ENCODE peak calls at places on chromosomes 5 and 9, in seven cellular contexts. E is GM12878; J is PC-3; F is heart left ventricle; T is CD8-positive, alpha-beta memory T cell; V is stomach; S is mammary epithelial cell. C is an unnamed sample.

GRCh38 chr9:17793713-17794622 is 215.1 kb downstream of the SH3GL2 start:
- DNase-seq in V (no peak), E (no peak), F (no peak), T (no peak), S (peak; percentile 36), J (peak; percentile 56), C (peak; percentile 32)

GRCh38 chr9:87657893-87658292 is 68.0 kb upstream of the CTSL start:
- DNase-seq in F (no peak), E (no peak), J (no peak), S (no peak), V (no peak), T (no peak), C (no peak)

GRCh38 chr5:146447734-146448380 is 724 bp downstream of the TCERG1 start:
- DNase-seq in J (peak; percentile 67), V (no peak), E (no peak), S (peak; percentile 65), T (no peak), F (no peak), C (no peak)

GRCh38 chr9:131800366-131800765 is 60.5 kb upstream of the RAPGEF1 start:
- DNase-seq in V (no peak), F (no peak), S (no peak), J (no peak), E (no peak), T (no peak), C (no peak)

GRCh38 chr9:69324549-69325401 is at the start of gene ENTREP1:
- DNase-seq in E (no peak), V (peak; percentile 83), F (peak; percentile 77), S (peak; percentile 75), T (no peak), J (peak; percentile 52), C (peak; percentile 75)

GRCh38 chr9:70410368-70410767 is 4.1 kb downstream of the KLF9 start:
- DNase-seq in F (no peak), S (peak; percentile 25), J (no peak), T (no peak), V (no peak), E (no peak), C (no peak)

GRCh38 chr5:61965495-61965894 is 340.5 kb upstream of the KIF2A start:
- DNase-seq in V (no peak), F (no peak), S (no peak), E (no peak), T (no peak), J (no peak), C (no peak)

GRCh38 chr9:86783884-86784283 is 163.4 kb downstream of the GAS1 start:
- DNase-seq in E (no peak), V (no peak), J (no peak), T (no peak), S (peak; percentile 20), F (no peak), C (no peak)

GRCh38 chr5:146722361-146722779 is 156.2 kb downstream of the PPP2R2B start:
- DNase-seq in F (no peak), T (no peak), S (no peak), E (no peak), J (peak; percentile 42), V (no peak), C (no peak)

GRCh38 chr5:139877129-139877597 is 81.6 kb downstream of the PSD2 start:
- DNase-seq in T (no peak), F (no peak), V (no peak), S (peak; percentile 85), E (no peak), J (peak; percentile 90), C (no peak)

GRCh38 chr5:119315516-119315949 is 40.3 kb upstream of the TNFAIP8 start:
- DNase-seq in F (peak; percentile 45), V (no peak), S (peak; percentile 50), E (peak; percentile 69), J (peak; percentile 44), T (no peak), C (no peak)

GRCh38 chr9:71628247-71628646 is 140.1 kb downstream of the CEMIP2 start:
- DNase-seq in T (no peak), E (no peak), F (no peak), S (no peak), J (peak; percentile 30), V (no peak), C (no peak)

GRCh38 chr9:37903581-37903830 is 421 bp downstream of the SLC25A51 start:
- DNase-seq in E (no peak), V (no peak), F (no peak), T (no peak), S (no peak), J (no peak), C (peak; percentile 85)

GRCh38 chr5:55600536-55601208 is 65.9 kb upstream of the PLPP1 start:
- DNase-seq in E (no peak), T (no peak), J (peak; percentile 10), S (no peak), F (peak; percentile 52), V (no peak), C (no peak)

GRCh38 chr9:65430221-65430620 is 145.2 kb upstream of the FOXD4L5 start:
- DNase-seq in J (no peak), E (no peak), V (no peak), S (no peak), F (no peak), T (no peak), C (no peak)

GRCh38 chr5:29229461-29229860 is 1964.0 kb upstream of the CDH6 start:
- DNase-seq in F (no peak), E (no peak), S (no peak), J (no peak), V (no peak), T (no peak), C (no peak)

GRCh38 chr9:114006931-114007691 is 71.0 kb downstream of the AMBP start:
- DNase-seq in F (no peak), S (no peak), T (no peak), J (no peak), V (peak; percentile 24), E (no peak), C (no peak)

GRCh38 chr5:121156565-121156964 is 692.5 kb downstream of the PRR16 start:
- DNase-seq in E (no peak), F (no peak), S (no peak), J (no peak), T (no peak), V (no peak), C (no peak)

DNA sequence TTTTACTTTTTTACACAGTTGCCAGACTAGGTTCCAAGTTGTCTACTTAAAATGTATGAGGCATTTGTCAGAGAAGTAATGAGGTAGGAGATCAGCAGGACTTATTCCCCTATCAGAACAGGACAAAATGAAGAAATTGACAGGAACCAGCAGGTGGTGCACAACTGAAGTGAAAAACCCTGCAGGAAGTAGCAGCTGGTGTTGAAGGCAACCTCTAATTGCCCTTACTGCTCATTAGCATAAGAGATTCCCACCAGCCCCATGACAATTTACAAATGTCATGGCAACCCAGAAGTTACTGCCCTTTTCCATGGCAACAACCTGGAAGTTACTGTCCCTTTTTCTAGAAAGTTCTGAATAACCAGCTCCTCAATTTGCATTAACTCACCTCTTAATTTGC is 5.4 kb downstream of the PCDHB15 start:
- DNase-seq in S (no peak), V (no peak), F (no peak), J (no peak), E (no peak), T (no peak), C (no peak)
- H3K9me3 ChIP-seq in S (peaks cover 35% of the 10 kb centered on the region), V (peaks cover 99% of the 10 kb centered on the region), F (peaks cover 95% of the 10 kb centered on the region), J (peaks cover 15% of the 10 kb centered on the region), E (peaks cover 1% of the 10 kb centered on the region), T (peaks cover 22% of the 10 kb centered on the region), C (peaks cover 96% of the 10 kb centered on the region)

GRCh38 chr9:92119581-92119980 is 4.4 kb upstream of the SPTLC1 start:
- DNase-seq in T (no peak), F (no peak), V (no peak), E (no peak), J (no peak), S (no peak), C (no peak)

GRCh38 chr9:92120138-92120537 is 4.9 kb upstream of the SPTLC1 start:
- DNase-seq in J (no peak), V (no peak), T (no peak), E (no peak), F (no peak), S (no peak), C (no peak)

DNA sequence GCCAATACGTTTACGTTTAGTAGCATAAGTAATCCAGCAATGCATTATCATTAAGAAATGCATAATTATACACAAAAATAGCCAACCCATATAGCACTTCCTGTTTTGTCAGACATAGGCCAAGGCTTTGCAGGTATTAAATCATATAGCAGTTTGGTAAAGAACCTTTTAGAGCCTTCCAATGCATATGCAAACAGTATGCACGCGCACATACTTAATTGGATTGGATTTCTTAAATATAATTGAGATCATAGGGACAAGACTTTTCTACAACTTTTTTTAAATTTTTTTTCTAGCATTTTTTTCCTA is 718 bp upstream of the SPTLC1 start:
- DNase-seq in V (no peak), J (no peak), F (no peak), T (no peak), E (no peak), S (no peak), C (no peak)
- H3K4me3 ChIP-seq in V (peak overlapping the region; percentile 79), J (peak overlapping the region; percentile 89), F (peak overlapping the region; percentile 77), T (peak overlapping the region; percentile 75), E (peak overlapping the region; percentile 77), S (peak overlapping the region; percentile 98), C (peak overlapping the region; percentile 47)

DNA sequence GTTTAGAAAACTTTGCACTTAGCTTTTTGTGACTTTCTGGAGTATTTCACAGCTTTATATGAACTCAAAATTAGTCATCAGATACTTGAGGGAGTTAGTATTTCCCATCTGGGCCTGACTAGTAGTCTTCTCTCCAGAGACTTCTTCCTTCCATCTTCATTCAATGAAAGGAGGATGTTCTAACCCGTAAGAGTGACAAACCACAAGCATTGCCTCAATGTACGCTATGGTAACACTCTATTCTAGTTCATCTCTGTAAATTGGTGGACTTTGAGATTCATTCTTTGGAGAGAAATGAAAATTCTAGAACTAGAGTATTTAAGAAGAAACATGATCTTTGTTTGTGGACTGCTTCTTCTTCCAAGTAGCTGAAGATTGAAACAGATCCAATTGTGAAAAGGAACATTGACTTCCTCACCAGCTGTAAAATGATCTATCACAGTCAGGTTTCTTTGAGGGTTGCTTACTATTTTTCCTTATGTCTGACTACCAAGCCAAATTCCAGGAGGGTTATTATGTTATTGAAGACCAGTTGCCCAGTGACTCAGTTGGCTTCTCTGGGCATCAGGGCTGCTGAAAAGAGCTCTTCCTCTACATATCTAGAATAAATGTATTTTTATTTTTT is 157.6 kb downstream of the SLC12A2 start:
- DNase-seq in F (no peak), T (no peak), E (no peak), V (no peak), J (no peak), S (no peak), C (no peak)
- H3K9me3 ChIP-seq in F (no peaks in the 10 kb centered on the region), T (no peaks in the 10 kb centered on the region), E (no peaks in the 10 kb centered on the region), V (no peaks in the 10 kb centered on the region), J (no peaks in the 10 kb centered on the region), S (no peaks in the 10 kb centered on the region), C (no peaks in the 10 kb centered on the region)

DNA sequence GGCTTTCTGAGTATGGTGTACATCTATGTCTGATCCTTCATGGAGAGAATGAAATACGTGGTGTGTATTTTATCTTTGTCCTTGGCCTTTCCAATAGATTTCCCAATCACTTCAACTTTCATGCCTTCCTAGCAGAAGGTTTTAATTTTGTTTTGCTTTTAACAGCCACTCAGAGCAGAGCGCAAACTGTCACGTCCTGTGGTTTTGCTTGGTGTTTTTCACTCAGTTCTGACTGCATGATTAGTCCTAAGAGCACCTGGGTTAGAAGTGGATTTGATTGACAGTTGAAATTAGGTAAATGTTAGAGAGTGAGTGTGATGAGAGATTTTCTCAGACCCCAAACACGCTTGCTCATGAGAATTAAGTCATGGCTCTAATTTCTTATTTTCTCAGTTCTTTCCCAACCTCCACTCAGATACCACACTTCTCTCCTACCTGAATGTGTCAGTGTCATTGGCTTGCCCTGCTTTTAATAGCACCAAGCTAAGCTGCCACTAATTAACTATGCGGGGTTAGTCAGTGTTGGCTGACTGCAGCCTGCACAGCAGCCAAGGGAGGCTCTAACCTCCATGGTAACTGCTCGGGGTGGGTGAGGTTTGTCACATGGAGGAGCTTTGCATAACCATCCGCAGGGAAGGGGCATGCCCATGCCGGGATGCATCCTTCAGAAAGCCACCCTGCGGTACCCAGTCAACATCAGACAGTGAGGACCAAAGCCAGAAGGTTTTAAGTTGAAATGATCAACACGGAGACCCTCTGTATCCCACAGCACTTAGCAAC is 173.4 kb downstream of the NR3C1 start:
- DNase-seq in J (no peak), E (peak; percentile 99), T (no peak), S (no peak), F (no peak), V (no peak), C (no peak)
- H3K4me3 ChIP-seq in J (no peak overlapping the region), E (peak overlapping the region; percentile 34), T (peak overlapping the region; percentile 10), S (no peak overlapping the region), F (no peak overlapping the region), V (no peak overlapping the region), C (no peak overlapping the region)

C was measured in mucosa of descending colon.